ENCODE peak calls at places on chromosomes 5 and 9, in four cellular contexts. X is GM12892, J is H1, L is HepG2. N is an unnamed sample.

GRCh38 chr9:33165263-33166151 is 1.6 kb downstream of the B4GALT1 start:
- DNase-seq in X (no peak), J (no peak), L (peak), N (no peak)

GRCh38 chr9:2290382-2290781 is 275.2 kb downstream of the SMARCA2 start:
- DNase-seq in X (no peak), J (no peak), L (no peak), N (no peak)

GRCh38 chr9:137083418-137084004 is 3.3 kb upstream of the MAN1B1 start:
- DNase-seq in X (no peak), J (no peak), L (peak), N (no peak)

GRCh38 chr9:123304340-123304691 is 35.9 kb upstream of the STRBP start:
- DNase-seq in X (no peak), J (no peak), L (no peak), N (no peak)

GRCh38 chr5:53983568-53984465 is 326.6 kb downstream of the ARL15 start:
- DNase-seq in X (no peak), J (no peak), L (no peak), N (no peak)

GRCh38 chr5:67353500-67353931 is 156.9 kb upstream of the CD180 start:
- DNase-seq in X (no peak), J (no peak), L (no peak), N (no peak)

GRCh38 chr5:8842906-8843590 is 702.8 kb downstream of the SEMA5A start:
- DNase-seq in X (no peak), J (no peak), L (no peak), N (no peak)

GRCh38 chr5:71699751-71700150 is 19.3 kb upstream of the CARTPT start:
- DNase-seq in X (no peak), J (no peak), L (no peak), N (no peak)

GRCh38 chr9:69867081-69867814 is 46.6 kb downstream of the CFAP95 start:
- DNase-seq in X (no peak), J (no peak), L (no peak), N (no peak)

GRCh38 chr9:69861011-69861410 is 40.4 kb downstream of the CFAP95 start:
- DNase-seq in X (no peak), J (no peak), L (no peak), N (no peak)

GRCh38 chr9:69871143-69871834 is 50.7 kb downstream of the CFAP95 start:
- DNase-seq in X (no peak), J (no peak), L (no peak), N (no peak)

GRCh38 chr9:69865986-69866385 is 45.4 kb downstream of the CFAP95 start:
- DNase-seq in X (no peak), J (no peak), L (no peak), N (no peak)
- TF ChIP-seq TAF1 in X (no peak), J (no peak), L (no peak), N (no peak)

DNA sequence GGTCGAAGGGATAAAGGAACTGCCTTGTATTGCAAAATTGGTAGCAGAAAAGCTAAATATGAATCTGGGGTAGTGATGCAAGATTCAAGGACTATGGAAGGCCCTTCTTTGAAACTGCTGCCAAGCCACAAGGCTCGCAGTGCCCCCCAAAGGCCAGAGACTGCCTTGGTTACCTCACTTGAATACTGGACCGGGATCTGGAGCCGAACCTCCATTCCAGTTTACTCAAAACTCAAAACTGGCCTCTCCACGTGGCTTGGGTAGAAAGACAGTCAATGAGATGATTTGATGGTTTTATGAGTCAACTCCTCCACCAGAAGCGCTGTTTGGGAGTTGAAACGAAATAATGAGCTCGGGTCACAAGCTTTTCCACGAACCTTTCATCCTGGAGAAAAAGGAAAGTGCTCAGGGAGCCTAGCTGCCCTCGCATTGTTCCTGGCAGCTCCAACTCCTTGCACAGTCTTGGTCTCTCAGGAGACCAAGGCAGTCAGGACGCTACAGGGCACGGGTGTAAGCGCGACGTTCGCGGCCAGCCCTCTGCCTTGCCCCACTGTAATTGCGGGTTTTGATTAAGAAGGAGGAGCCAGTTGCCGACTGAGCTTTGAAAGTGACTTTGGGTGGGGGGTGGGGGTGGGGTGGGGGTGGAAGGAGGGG is 2.8 kb downstream of the ST8SIA4 start:
- DNase-seq in X (no peak), J (no peak), L (no peak), N (no peak)
- TF ChIP-seq POLR2A in X (peak), J (peak), L (no peak), N (peak)

DNA sequence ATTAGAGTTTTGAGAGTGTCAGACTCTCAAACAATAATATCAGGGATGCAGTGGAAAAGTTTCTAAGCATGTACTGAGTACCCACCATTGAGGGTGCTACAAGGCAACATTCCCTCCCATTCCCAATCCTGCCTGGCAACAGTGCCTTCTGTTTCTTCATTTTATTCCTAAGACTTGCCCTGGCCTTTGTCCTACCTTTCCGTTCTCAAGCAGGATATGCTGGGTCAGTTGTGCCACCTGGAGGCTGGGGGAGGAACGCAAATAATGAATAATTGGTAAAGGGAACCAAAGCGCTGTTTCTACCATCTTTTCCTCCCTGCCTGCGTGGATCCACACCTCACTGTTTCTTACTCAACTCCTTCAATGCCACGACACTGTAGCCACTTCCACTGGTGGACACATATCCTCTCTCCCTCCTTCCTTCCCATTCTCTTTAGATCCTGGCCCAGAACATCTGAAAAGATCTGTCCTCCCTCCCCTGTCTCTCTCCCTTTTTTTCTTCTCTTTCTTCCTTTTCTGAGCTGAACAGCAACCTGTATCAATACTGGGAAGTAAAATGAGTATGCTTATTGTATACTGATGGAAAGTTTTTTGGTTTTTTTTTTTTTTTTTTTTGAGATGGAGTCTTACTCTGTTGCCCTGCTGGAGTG is 149.5 kb downstream of the C9orf152 start:
- DNase-seq in X (no peak), J (peak), L (peak), N (no peak)
- TF ChIP-seq TAF1 in X (no peak), J (no peak), L (no peak), N (no peak)

GRCh38 chr5:75021800-75022199 is 30.6 kb downstream of the GCNT4 start:
- DNase-seq in X (no peak), J (no peak), L (no peak), N (no peak)
- TF ChIP-seq POLR2A in X (no peak), J (no peak), L (no peak), N (no peak)

GRCh38 chr5:136063778-136064465 is 35.1 kb downstream of the TGFBI start:
- DNase-seq in X (no peak), J (no peak), L (no peak), N (no peak)

GRCh38 chr5:136061630-136062381 is 33.0 kb downstream of the TGFBI start:
- DNase-seq in X (no peak), J (no peak), L (no peak), N (no peak)

GRCh38 chr5:136060963-136061362 is 32.2 kb downstream of the TGFBI start:
- DNase-seq in X (no peak), J (no peak), L (no peak), N (no peak)

GRCh38 chr5:136064510-136064909 is 35.7 kb downstream of the TGFBI start:
- DNase-seq in X (no peak), J (no peak), L (no peak), N (no peak)

GRCh38 chr5:136062563-136063274 is 33.9 kb downstream of the TGFBI start:
- DNase-seq in X (no peak), J (no peak), L (peak), N (no peak)
- TF ChIP-seq TAF1 in X (no peak), J (no peak), L (no peak), N (no peak)